ENCODE peak calls at places on chromosomes 5 and 9, in eight cellular contexts. R is breast epithelium; O is KBM-7; F is H9; P is K562; T is activated CD4-positive, alpha-beta T cell treated with anti-CD3 and anti-CD28 coated beads, Interleukin-2, amount 50 U/mL, for 4 hours; Q is stimulated activated CD4-positive, alpha-beta T cell treated with anti-CD3 and anti-CD28 coated beads, TNF-alpha, amount 100 ng/mL, for 48 hours; Y is DND-41. K is an unnamed sample.

GRCh38 chr5:173178369-173178910 is 34.1 kb downstream of the BNIP1 start:
- DNase-seq in O (no peak), T (no peak), P (no peak), F (no peak), Y (no peak), Q (no peak), R (no peak), K (no peak)

GRCh38 chr5:74020488-74020887 is 394.5 kb downstream of the ARHGEF28 start:
- DNase-seq in O (no peak), R (no peak), T (no peak), F (no peak), P (no peak), Y (no peak), Q (no peak), K (no peak)

GRCh38 chr5:17436345-17436744 is 61.7 kb upstream of the TAF11L2 start:
- DNase-seq in F (no peak), Q (no peak), Y (no peak), P (no peak), R (no peak), T (no peak), O (no peak), K (no peak)

GRCh38 chr9:94672811-94673487 is 33.6 kb upstream of the FBP1 start:
- DNase-seq in Q (no peak), T (no peak), F (no peak), Y (no peak), P (no peak), O (no peak), R (no peak), K (no peak)

GRCh38 chr5:134371834-134372340 is 518 bp downstream of the UBE2B start:
- DNase-seq in Q (no peak), F (peak; percentile 77), P (peak; percentile 62), Y (peak; percentile 48), T (peak; percentile 9), R (peak; percentile 60), O (peak; percentile 67), K (no peak)

GRCh38 chr9:5357431-5358105 is 17.9 kb upstream of the RLN1 start:
- DNase-seq in Y (no peak), F (no peak), R (no peak), T (no peak), O (no peak), Q (no peak), P (no peak), K (no peak)

GRCh38 chr5:88890070-88890781 is 7.2 kb upstream of the MEF2C start:
- DNase-seq in R (no peak), Y (no peak), Q (no peak), P (no peak), F (no peak), T (no peak), O (peak; percentile 33), K (no peak)

GRCh38 chr5:158414780-158415179 is 555.8 kb upstream of the CLINT1 start:
- DNase-seq in Q (no peak), T (no peak), O (no peak), R (no peak), F (no peak), Y (no peak), P (no peak), K (no peak)

GRCh38 chr5:38373733-38374132 is 115.4 kb downstream of the EGFLAM start:
- DNase-seq in F (no peak), P (no peak), T (no peak), R (no peak), Q (no peak), O (no peak), Y (no peak), K (no peak)

GRCh38 chr5:81774359-81774758 is 23.5 kb upstream of the SSBP2 start:
- DNase-seq in P (no peak), O (no peak), F (no peak), Y (no peak), T (no peak), R (no peak), Q (no peak), K (no peak)

GRCh38 chr5:134555223-134555790 is 29.8 kb downstream of the JADE2 start:
- DNase-seq in T (no peak), F (no peak), Q (no peak), Y (no peak), O (no peak), R (no peak), P (no peak), K (peak; percentile 14)

GRCh38 chr5:59596586-59597348 is 296.8 kb downstream of the PDE4D start:
- DNase-seq in R (no peak), P (no peak), Q (no peak), T (no peak), F (no peak), Y (no peak), O (no peak), K (no peak)

GRCh38 chr5:172561151-172561550 is 79.9 kb upstream of the NEURL1B start:
- DNase-seq in T (no peak), Q (no peak), O (no peak), Y (no peak), F (no peak), P (no peak), R (no peak), K (no peak)

GRCh38 chr9:34271618-34272017 is 57.5 kb downstream of the KIF24 start:
- DNase-seq in O (no peak), P (no peak), F (no peak), R (no peak), Y (no peak), T (no peak), Q (no peak), K (no peak)

GRCh38 chr5:59020611-59021285 is 437.9 kb downstream of the RAB3C start:
- DNase-seq in Y (no peak), P (no peak), O (no peak), F (no peak), Q (no peak), R (no peak), T (no peak), K (no peak)

GRCh38 chr5:41508186-41508585 is 2.2 kb downstream of the PLCXD3 start:
- DNase-seq in T (no peak), Y (no peak), P (no peak), Q (no peak), F (no peak), R (no peak), O (no peak), K (no peak)

GRCh38 chr5:154714271-154714986 is 40.7 kb upstream of the LARP1 start:
- DNase-seq in Q (no peak), T (no peak), P (no peak), Y (peak; percentile 19), F (no peak), O (peak; percentile 72), R (no peak), K (no peak)

GRCh38 chr9:15420796-15421195 is 1.9 kb upstream of the SNAPC3 start:
- DNase-seq in Y (no peak), R (no peak), F (no peak), O (no peak), Q (no peak), P (no peak), T (no peak), K (no peak)

GRCh38 chr5:56164371-56164770 is 68.8 kb downstream of the ANKRD55 start:
- DNase-seq in R (no peak), P (no peak), O (no peak), Q (no peak), T (no peak), Y (no peak), F (no peak), K (no peak)

GRCh38 chr5:131548190-131548589 is 86.8 kb downstream of the RAPGEF6 start:
- DNase-seq in Y (no peak), P (no peak), F (no peak), O (peak; percentile 78), R (no peak), Q (no peak), T (no peak), K (peak; percentile 90)

GRCh38 chr5:67515020-67515689 is 318.6 kb upstream of the CD180 start:
- DNase-seq in Y (peak; percentile 86), O (no peak), R (no peak), Q (peak; percentile 23), P (no peak), F (no peak), T (no peak), K (peak; percentile 94)

GRCh38 chr9:127683723-127684122 is 23.1 kb upstream of the CFAP157 start:
- DNase-seq in T (no peak), R (no peak), Q (no peak), O (no peak), Y (no peak), P (no peak), F (no peak), K (no peak)

GRCh38 chr9:130500340-130500771 is 55.6 kb downstream of the ASS1 start:
- DNase-seq in T (no peak), Y (no peak), F (no peak), P (no peak), O (no peak), R (no peak), Q (no peak), K (no peak)

GRCh38 chr5:135429886-135430437 is 17.2 kb downstream of the DCANP1 start:
- DNase-seq in P (no peak), Q (no peak), Y (no peak), O (no peak), F (peak; percentile 15), R (no peak), T (no peak), K (no peak)

GRCh38 chr9:106862115-106862945 is 636 bp upstream of the ZNF462 start:
- DNase-seq in P (no peak), T (no peak), O (peak; percentile 48), R (no peak), Q (no peak), F (peak; percentile 74), Y (peak; percentile 13), K (peak; percentile 57)

GRCh38 chr9:105994970-105995369 is 300.6 kb downstream of the TMEM38B start:
- DNase-seq in F (no peak), O (no peak), R (no peak), T (no peak), Q (no peak), P (no peak), Y (no peak), K (no peak)

GRCh38 chr9:4144869-4145268 is 155.0 kb downstream of the GLIS3 start:
- DNase-seq in Q (no peak), O (no peak), P (no peak), T (no peak), Y (no peak), F (no peak), R (no peak), K (no peak)

GRCh38 chr9:89346703-89347102 is 28.4 kb downstream of the SECISBP2 start:
- DNase-seq in Y (no peak), Q (no peak), R (no peak), O (no peak), F (no peak), P (no peak), T (no peak), K (no peak)

GRCh38 chr5:107425541-107426031 is 245.2 kb downstream of the EFNA5 start:
- DNase-seq in R (no peak), O (no peak), Y (no peak), P (no peak), T (no peak), F (no peak), Q (no peak), K (no peak)

GRCh38 chr9:82490019-82490499 is 501.5 kb downstream of the SPATA31D1 start:
- DNase-seq in Q (no peak), T (no peak), Y (no peak), R (no peak), P (no peak), O (no peak), F (no peak), K (no peak)

GRCh38 chr5:164253764-164254163 is 748.3 kb downstream of the MAT2B start:
- DNase-seq in T (no peak), O (no peak), Q (no peak), P (no peak), Y (no peak), F (no peak), R (no peak), K (no peak)

GRCh38 chr9:126819482-126819881 is 14.6 kb downstream of the ZBTB43 start:
- DNase-seq in T (no peak), Y (no peak), R (no peak), P (no peak), F (no peak), Q (no peak), O (no peak), K (no peak)

GRCh38 chr9:71910602-71911060 is 362 bp downstream of the ABHD17B start:
- DNase-seq in R (no peak), F (no peak), Y (no peak), P (no peak), Q (no peak), T (no peak), O (no peak), K (no peak)

GRCh38 chr5:18276939-18277338 is 642.7 kb downstream of the TAF11L14 start:
- DNase-seq in P (no peak), Y (no peak), R (no peak), T (no peak), F (no peak), O (no peak), Q (no peak), K (no peak)

K was measured in Jurkat, Clone E6-1.